ENCODE peak calls at places on chromosomes 4 and X, in four cellular contexts. W, E, D and O are unnamed samples.

GRCh38 chr4:151291485-151291884 is 14.5 kb downstream of the PRSS48 start:
- DNase-seq in W (peak; percentile 14), E (no peak), D (no peak), O (no peak)

GRCh38 chrX:101430457-101431078 is 22.5 kb downstream of the HNRNPH2 start:
- DNase-seq in W (peak; percentile 37), E (no peak), D (no peak), O (no peak)

GRCh38 chr4:70452946-70453345 is 19.1 kb upstream of the MUC7 start:
- DNase-seq in W (no peak), E (no peak), D (no peak), O (no peak)

GRCh38 chr4:164301430-164301829 is 452.5 kb upstream of the SMIM31 start:
- DNase-seq in W (no peak), E (no peak), D (no peak), O (no peak)

GRCh38 chr4:163693211-163693610 is 198.7 kb downstream of the TMA16 start:
- DNase-seq in W (no peak), E (no peak), D (no peak), O (peak; percentile 33)

GRCh38 chr4:6308890-6309643 is 39.4 kb downstream of the WFS1 start:
- DNase-seq in W (no peak), E (no peak), D (no peak), O (no peak)

GRCh38 chrX:136816970-136817369 is 36.2 kb upstream of the ARHGEF6 start:
- DNase-seq in W (peak; percentile 39), E (no peak), D (no peak), O (no peak)

GRCh38 chr4:74374561-74375327 is 9.8 kb downstream of the EREG start:
- DNase-seq in W (peak; percentile 54), E (no peak), D (no peak), O (peak; percentile 52)

GRCh38 chr4:73705056-73705432 is 35.3 kb upstream of the CXCL8 start:
- DNase-seq in W (peak; percentile 70), E (peak; percentile 37), D (no peak), O (peak; percentile 56)

GRCh38 chr4:150593996-150594395 is 12.0 kb downstream of the MAB21L2 start:
- DNase-seq in W (no peak), E (no peak), D (no peak), O (peak; percentile 23)

GRCh38 chrX:111868726-111869638 is 7.0 kb upstream of the TRPC5OS start:
- DNase-seq in W (no peak), E (no peak), D (no peak), O (no peak)

GRCh38 chr4:163484906-163485305 is 9.6 kb upstream of the TMA16 start:
- DNase-seq in W (peak; percentile 12), E (peak; percentile 7), D (no peak), O (peak; percentile 13)